ENCODE peak calls at places on chromosome 13, in nine cellular contexts. T, A, L, X, U, M, C, K and P are unnamed samples. For H3K4me1, the result is how much of the 10 kb centered on the place peaks cover.

GRCh38 chr13:43387880-43388279 is 364.5 kb downstream of the DNAJC15 start:
- DNase-seq in L (no peak), X (no peak), C (no peak), A (no peak), M (no peak), K (no peak), T (no peak), U (no peak), P (no peak)

GRCh38 chr13:107441279-107441678 is 774.1 kb downstream of the LIG4 start:
- DNase-seq in A (no peak), L (no peak), M (no peak), C (no peak), T (no peak), K (no peak), U (no peak), X (no peak), P (no peak)

GRCh38 chr13:106376411-106377112 is 158.9 kb downstream of the EFNB2 start:
- DNase-seq in U (no peak), X (no peak), L (no peak), M (no peak), K (peak), T (peak), A (peak), C (no peak), P (no peak)

GRCh38 chr13:60571571-60571970 is 174.6 kb downstream of the TDRD3 start:
- DNase-seq in C (no peak), K (no peak), X (no peak), L (no peak), U (no peak), M (no peak), A (no peak), T (no peak), P (no peak)

GRCh38 chr13:30918662-30919405 is 12.8 kb downstream of the MEDAG start:
- DNase-seq in M (no peak), A (no peak), U (no peak), C (no peak), T (no peak), K (no peak), X (no peak), L (no peak), P (no peak)

GRCh38 chr13:66673401-66673800 is 556.7 kb downstream of the PCDH9 start:
- DNase-seq in U (no peak), K (no peak), A (no peak), M (no peak), C (no peak), X (no peak), T (no peak), L (peak), P (no peak)

GRCh38 chr13:30895773-30896172 is 10.3 kb upstream of the MEDAG start:
- DNase-seq in M (no peak), C (no peak), A (peak), X (no peak), K (no peak), U (no peak), L (no peak), T (peak), P (no peak)

GRCh38 chr13:104975272-104975671 is 1560.2 kb downstream of the EFNB2 start:
- DNase-seq in A (no peak), C (no peak), M (no peak), X (no peak), T (no peak), K (no peak), L (no peak), U (no peak), P (no peak)

GRCh38 chr13:59358014-59358413 is 805.7 kb downstream of the DIAPH3 start:
- DNase-seq in U (no peak), K (no peak), A (no peak), X (no peak), C (no peak), T (no peak), L (no peak), M (no peak), P (no peak)

GRCh38 chr13:113862191-113862765 is 1.6 kb downstream of the GAS6 start:
- DNase-seq in C (no peak), L (no peak), K (no peak), U (no peak), M (peak), A (no peak), X (peak), T (no peak), P (no peak)

GRCh38 chr13:31114641-31115040 is 47.1 kb downstream of the HSPH1 start:
- DNase-seq in C (no peak), A (no peak), U (no peak), X (no peak), T (no peak), L (no peak), M (no peak), K (no peak), P (no peak)

GRCh38 chr13:37598572-37598971 is at the start of gene POSTN:
- DNase-seq in M (no peak), C (no peak), A (peak), U (no peak), T (no peak), X (no peak), K (no peak), L (no peak), P (no peak)

GRCh38 chr13:108621421-108621820 is 8.0 kb upstream of the MYO16 start:
- DNase-seq in A (no peak), X (no peak), M (no peak), L (no peak), C (no peak), K (no peak), T (no peak), U (no peak), P (no peak)

GRCh38 chr13:111202745-111203144 is 87.6 kb downstream of the ARHGEF7 start:
- DNase-seq in C (no peak), L (no peak), K (no peak), A (peak), U (no peak), M (no peak), X (no peak), T (peak), P (no peak)

GRCh38 chr13:25420161-25420560 is 48.4 kb downstream of the ATP8A2 start:
- DNase-seq in L (no peak), M (no peak), X (no peak), A (no peak), U (no peak), T (peak), C (no peak), K (no peak), P (no peak)

GRCh38 chr13:25453966-25454365 is 82.2 kb downstream of the ATP8A2 start:
- DNase-seq in M (no peak), K (no peak), C (no peak), T (no peak), X (no peak), L (no peak), U (no peak), A (no peak), P (no peak)

GRCh38 chr13:113758651-113759524 is at the start of gene TMEM255B:
- DNase-seq in T (peak), L (no peak), A (peak), U (peak), C (no peak), M (peak), K (peak), X (peak), P (peak)

GRCh38 chr13:93355094-93355493 is 128.5 kb downstream of the GPC6 start:
- DNase-seq in M (no peak), K (no peak), X (no peak), T (no peak), L (no peak), C (no peak), U (no peak), A (no peak), P (no peak)

GRCh38 chr13:74253161-74253560 is 119.0 kb upstream of the KLF12 start:
- DNase-seq in M (no peak), T (no peak), C (no peak), K (no peak), X (no peak), U (no peak), A (no peak), L (no peak), P (no peak)

GRCh38 chr13:33863390-33863789 is 45.4 kb downstream of the RFC3 start:
- DNase-seq in T (no peak), K (no peak), L (no peak), A (no peak), X (no peak), C (no peak), M (no peak), U (no peak), P (no peak)
- TF ChIP-seq POLR2AphosphoS5 in T (no peak), K (no peak), L (no peak), A (no peak), X (no peak), C (no peak), M (no peak), U (no peak), P (no peak)

GRCh38 chr13:39602277-39602613 is 748 bp downstream of the LHFPL6 start:
- DNase-seq in A (no peak), T (no peak), L (no peak), U (no peak), C (no peak), M (no peak), X (no peak), K (no peak), P (no peak)
- TF ChIP-seq CTCF in A (no peak), T (no peak), L (no peak), U (no peak), C (no peak), M (no peak), X (no peak), K (no peak), P (no peak)

DNA sequence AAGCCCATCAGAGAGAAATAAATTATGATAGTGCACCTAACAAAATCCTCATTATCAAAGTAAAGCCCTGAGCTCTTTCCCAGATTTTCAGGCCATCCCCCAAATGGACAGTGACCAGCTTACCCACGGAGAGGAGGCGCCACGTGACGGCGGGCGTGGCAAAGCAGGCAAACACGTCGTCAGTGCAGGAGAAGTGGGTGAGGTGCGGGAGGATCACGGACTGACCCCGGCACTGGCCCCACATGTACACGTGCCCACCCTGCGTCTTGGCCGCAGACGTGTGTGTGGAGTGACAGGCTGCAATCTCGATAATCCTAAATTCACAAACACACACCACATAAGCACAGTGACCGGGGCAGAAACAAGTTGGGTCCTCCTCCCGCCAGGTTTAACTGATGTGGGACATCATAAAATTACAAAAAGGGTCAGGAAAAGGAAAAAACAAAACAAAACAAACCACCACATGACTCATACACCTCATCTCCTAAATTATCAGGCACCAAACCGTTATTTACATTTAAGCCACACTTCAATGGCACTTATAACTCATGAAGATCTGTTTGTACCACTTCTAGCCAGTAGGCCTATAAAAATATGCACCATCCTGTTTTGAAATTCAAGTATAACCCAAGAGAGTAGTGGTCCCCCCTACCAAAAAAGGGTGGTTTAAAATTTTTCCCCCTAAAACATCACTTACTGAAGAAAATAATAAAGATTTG is 30.1 kb downstream of the RCBTB2 start:
- DNase-seq in A (no peak), M (no peak), L (no peak), X (no peak), T (no peak), C (no peak), K (no peak), U (no peak), P (no peak)
- H3K4me1 ChIP-seq in A (under half), M (under half), L (under half), X (under half), T (under half), C (under half), K (under half), U (under half), P (under half)

GRCh38 chr13:95356916-95357315 is 55.7 kb upstream of the ABCC4 start:
- DNase-seq in K (no peak), A (no peak), X (no peak), C (no peak), M (no peak), T (no peak), U (no peak), L (no peak), P (peak)
- TF ChIP-seq POLR2AphosphoS5 in K (no peak), A (no peak), X (no peak), C (no peak), M (no peak), T (no peak), U (no peak), L (no peak), P (peak)

GRCh38 chr13:49220035-49220855 is at the start of gene MLNR:
- DNase-seq in L (peak), X (no peak), K (no peak), M (no peak), A (peak), U (no peak), T (peak), C (no peak), P (no peak)
- TF ChIP-seq CTCF in L (peak), X (no peak), K (no peak), M (no peak), A (no peak), U (no peak), T (peak), C (peak), P (peak)

DNA sequence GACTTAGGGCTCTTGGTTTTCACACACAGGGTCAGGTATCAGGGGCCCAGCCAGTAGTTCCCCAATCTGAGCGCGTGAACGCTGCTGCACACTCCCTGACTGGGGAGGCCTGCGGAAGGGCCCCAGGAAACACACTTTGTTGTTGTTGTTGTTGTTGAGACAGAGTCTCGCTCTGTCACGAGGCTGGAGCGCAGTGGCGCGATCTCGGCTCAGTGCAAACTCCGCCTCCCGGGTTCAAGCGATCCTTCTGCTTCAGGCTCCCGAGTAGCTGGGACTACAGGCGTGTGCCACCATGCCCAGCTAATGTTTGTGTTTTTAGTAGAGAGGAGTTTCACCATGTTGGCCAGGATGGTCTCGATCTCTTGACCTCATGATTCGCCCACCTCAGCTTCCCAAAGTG is 190.4 kb upstream of the GPR12 start:
- DNase-seq in K (no peak), C (no peak), M (peak), L (no peak), X (no peak), U (peak), T (no peak), A (no peak), P (no peak)
- H3K4me1 ChIP-seq in K (under half), C (under half), M (under half), L (half or more), X (under half), U (under half), T (under half), A (under half), P (under half)

DNA sequence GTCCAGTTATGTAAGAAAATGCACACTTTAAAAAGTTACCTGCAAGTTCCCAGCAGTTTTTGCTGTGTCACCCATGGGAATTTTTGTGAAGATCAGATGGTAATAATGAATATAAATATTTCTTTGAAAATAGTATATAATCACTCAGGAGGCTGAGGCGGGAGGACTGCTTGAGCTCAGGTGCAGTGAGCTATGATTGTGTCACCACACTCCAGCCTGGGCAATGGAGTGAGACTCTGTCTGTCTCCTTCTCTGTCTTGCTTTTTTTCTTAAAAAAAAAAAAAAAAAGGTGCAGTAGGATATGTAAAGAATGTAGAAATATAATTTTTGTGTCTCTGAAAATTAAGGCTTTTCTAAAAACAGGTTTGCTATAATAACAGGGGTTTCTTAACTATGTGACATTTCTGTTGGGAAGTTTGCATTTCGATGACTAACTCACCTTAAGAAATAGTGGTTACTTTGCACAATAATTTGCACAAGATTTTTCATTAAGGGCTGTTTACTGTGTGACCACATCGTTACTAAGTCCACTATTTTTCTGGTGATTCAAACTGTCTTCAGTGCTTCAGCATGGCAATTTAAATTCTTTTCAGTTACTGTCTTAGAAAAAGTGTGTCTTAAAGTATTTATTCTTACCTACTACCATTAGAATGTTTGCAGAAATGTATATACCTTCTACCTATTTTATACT is 37.3 kb downstream of the DNAJC3 start:
- DNase-seq in M (no peak), C (no peak), A (no peak), K (no peak), L (no peak), X (no peak), T (no peak), U (no peak), P (no peak)
- TF ChIP-seq POLR2AphosphoS5 in M (no peak), C (no peak), A (no peak), K (no peak), L (no peak), X (no peak), T (no peak), U (no peak), P (no peak)

GRCh38 chr13:98981596-98982195 is 3.8 kb upstream of the DOCK9 start:
- DNase-seq in L (no peak), U (no peak), A (no peak), C (no peak), X (no peak), M (no peak), T (no peak), K (no peak), P (no peak)

GRCh38 chr13:98984118-98984517 is 6.3 kb upstream of the DOCK9 start:
- DNase-seq in A (no peak), L (peak), T (no peak), K (no peak), U (no peak), M (no peak), X (no peak), C (no peak), P (peak)

GRCh38 chr13:98985591-98985990 is 7.7 kb upstream of the DOCK9 start:
- DNase-seq in M (no peak), T (no peak), X (no peak), U (no peak), K (no peak), C (no peak), A (peak), L (no peak), P (no peak)

GRCh38 chr13:98984983-98985382 is 7.1 kb upstream of the DOCK9 start:
- DNase-seq in U (no peak), A (no peak), K (no peak), L (no peak), M (no peak), X (no peak), T (peak), C (no peak), P (no peak)

DNA sequence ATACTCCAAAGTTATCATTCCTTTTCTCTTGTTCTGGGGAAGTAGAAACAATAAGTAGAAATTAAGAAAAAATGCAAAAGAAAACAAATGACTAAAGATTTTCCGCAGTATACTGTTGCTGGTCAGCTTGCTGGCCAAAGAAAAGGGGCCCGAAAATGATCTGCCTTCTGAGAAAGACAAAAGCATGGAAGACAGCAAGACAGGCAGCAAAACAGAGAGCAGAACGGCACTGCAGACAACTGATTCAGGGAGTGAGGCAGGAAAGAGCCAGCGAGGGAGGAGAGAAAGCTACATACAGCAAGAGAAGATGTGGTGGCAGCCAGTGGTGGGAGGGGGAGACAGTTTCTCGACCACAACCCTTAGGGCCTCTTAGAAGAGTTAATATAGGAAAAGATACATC is 5.3 kb upstream of the DOCK9 start:
- DNase-seq in M (no peak), L (no peak), T (no peak), C (no peak), K (no peak), X (no peak), A (peak), U (no peak), P (no peak)
- TF ChIP-seq CTCF in M (no peak), L (no peak), T (no peak), C (no peak), K (no peak), X (no peak), A (no peak), U (no peak), P (no peak)

GRCh38 chr13:75402787-75403186 is 79.2 kb downstream of the TBC1D4 start:
- DNase-seq in K (no peak), U (no peak), M (no peak), A (no peak), X (no peak), T (no peak), C (no peak), L (peak), P (no peak)
- H3K4me1 ChIP-seq in K (under half), U (under half), M (under half), A (under half), X (under half), T (under half), C (under half), L (half or more), P (under half)

DNA sequence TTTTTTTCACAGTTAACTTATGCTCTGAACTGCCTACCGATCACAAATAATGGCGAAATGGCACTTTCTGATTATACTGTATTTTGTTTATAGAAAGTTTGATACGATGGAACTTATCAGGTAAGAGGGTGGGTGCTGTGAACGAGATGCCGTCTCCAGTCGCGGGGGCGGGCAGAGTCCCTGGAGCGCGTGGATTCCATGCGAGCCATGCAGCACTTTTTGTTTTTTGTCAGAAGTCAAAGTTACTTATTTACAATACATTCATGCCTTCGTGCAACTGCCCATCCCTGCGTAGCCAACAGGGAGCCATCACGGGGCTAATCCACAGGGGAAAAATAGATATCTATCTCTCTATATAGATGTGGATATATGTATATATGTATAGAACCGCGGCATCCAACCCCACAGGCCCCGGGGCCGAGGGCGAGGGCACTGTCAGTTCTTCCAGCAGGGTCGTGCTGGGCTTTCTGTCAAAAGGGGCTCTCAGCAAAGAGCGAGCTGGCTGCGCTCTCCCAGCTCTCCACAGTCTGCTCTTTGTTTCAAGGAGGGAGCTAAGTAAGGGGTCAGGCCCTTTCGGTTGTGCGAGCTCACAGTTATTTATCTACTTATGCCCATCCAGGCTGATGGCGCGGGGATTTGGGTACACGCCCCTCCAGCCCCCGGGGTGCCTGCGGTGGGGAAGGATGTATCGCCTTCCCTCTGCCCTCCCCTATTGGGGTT is 3.4 kb downstream of the SLITRK1 start:
- DNase-seq in C (no peak), K (no peak), U (no peak), L (no peak), T (peak), A (no peak), X (no peak), M (no peak), P (no peak)
- TF ChIP-seq POLR2AphosphoS5 in C (no peak), K (no peak), U (no peak), L (no peak), T (no peak), A (no peak), X (no peak), M (no peak), P (no peak)